ENCODE peak calls at places on chromosomes 7 and 10, in seven cellular contexts. B, A, C, O, V, Q and J are unnamed samples.

GRCh38 chr7:2629740-2630681 is 1.8 kb upstream of the TTYH3 start:
- DNase-seq in C (no peak), V (peak), A (peak), Q (peak), O (no peak), B (no peak), J (no peak)

GRCh38 chr7:158759245-158759614 is 54.6 kb upstream of the NCAPG2 start:
- DNase-seq in C (no peak), O (no peak), A (no peak), B (no peak), Q (no peak), V (no peak), J (no peak)

GRCh38 chr7:16915405-16915804 is 33.6 kb upstream of the AGR3 start:
- DNase-seq in O (no peak), V (peak), B (no peak), C (no peak), A (peak), Q (peak), J (peak)

GRCh38 chr7:11831727-11832495 is at the start of gene THSD7A:
- DNase-seq in B (peak), V (peak), A (peak), Q (peak), O (peak), C (peak), J (peak)

GRCh38 chr7:43954524-43955228 is 28.4 kb downstream of the UBE2D4 start:
- DNase-seq in B (no peak), Q (peak), O (peak), C (peak), V (peak), A (peak), J (peak)

GRCh38 chr7:1532456-1533254 is 2.2 kb downstream of the MAFK start:
- DNase-seq in A (peak), V (peak), C (no peak), O (no peak), B (no peak), Q (peak), J (no peak)

GRCh38 chr7:155984609-155985405 is 172.5 kb upstream of the SHH start:
- DNase-seq in B (no peak), A (no peak), V (no peak), Q (no peak), C (no peak), O (peak), J (no peak)

GRCh38 chr10:100668001-100668400 is 77.4 kb upstream of the PAX2 start:
- DNase-seq in Q (no peak), A (no peak), V (no peak), C (no peak), B (no peak), O (peak), J (no peak)

GRCh38 chr7:84677386-84677785 is 482.8 kb upstream of the SEMA3A start:
- DNase-seq in Q (peak), O (no peak), A (no peak), V (no peak), C (no peak), B (no peak), J (no peak)

GRCh38 chr10:118501171-118501570 is 94.3 kb downstream of the PRLHR start:
- DNase-seq in O (no peak), Q (no peak), V (no peak), C (no peak), A (no peak), B (no peak), J (no peak)

GRCh38 chr7:109950256-109950655 is 1140.7 kb upstream of the LRRN3 start:
- DNase-seq in Q (no peak), A (no peak), O (no peak), B (no peak), V (no peak), C (no peak), J (peak)

GRCh38 chr7:36180121-36180520 is 27.1 kb downstream of the EEPD1 start:
- DNase-seq in B (no peak), O (no peak), C (no peak), Q (no peak), A (no peak), V (no peak), J (no peak)

GRCh38 chr10:44397476-44398225 is 12.8 kb upstream of the CXCL12 start:
- DNase-seq in B (no peak), V (no peak), A (no peak), O (no peak), C (no peak), Q (no peak), J (no peak)

GRCh38 chr7:133815677-133816210 is 311.4 kb upstream of the LRGUK start:
- DNase-seq in Q (no peak), V (peak), A (peak), C (no peak), O (no peak), B (no peak), J (no peak)

GRCh38 chr7:158955146-158955870 is 99.0 kb downstream of the DYNC2I1 start:
- DNase-seq in V (peak), O (no peak), C (no peak), A (no peak), Q (no peak), B (no peak), J (no peak)

GRCh38 chr10:77609781-77610272 is 27.8 kb downstream of the KCNMA1 start:
- DNase-seq in V (peak), B (no peak), O (no peak), Q (no peak), C (no peak), A (peak), J (no peak)

GRCh38 chr7:29881724-29882123 is 75.4 kb downstream of the WIPF3 start:
- DNase-seq in B (peak), C (peak), Q (no peak), V (no peak), O (peak), A (no peak), J (peak)

DNA sequence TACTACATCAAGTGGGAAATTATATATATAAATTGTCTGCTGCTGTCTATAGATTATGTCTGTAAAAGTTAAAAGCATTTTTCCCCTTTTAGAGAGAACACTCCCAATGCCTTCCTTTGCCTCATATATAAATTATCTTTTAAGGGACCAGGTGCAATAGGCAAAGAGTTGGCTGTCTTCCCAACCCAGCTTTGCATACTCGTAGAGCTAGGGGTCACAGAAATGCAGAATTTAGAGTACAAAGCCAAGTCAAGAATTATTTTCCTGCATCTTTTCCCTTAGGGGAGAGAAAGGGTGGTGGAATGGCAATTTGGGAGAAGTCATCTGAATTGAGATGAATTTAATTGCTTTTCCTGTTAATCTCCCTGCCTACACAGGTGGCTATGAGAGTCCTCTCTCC is 80.1 kb upstream of the SKAP2 start:
- DNase-seq in Q (no peak), C (no peak), V (no peak), O (no peak), A (no peak), B (no peak), J (no peak)
- H4K8ac ChIP-seq in Q (no peak), C (no peak), V (no peak), O (no peak), A (no peak), B (no peak), J (no peak)

DNA sequence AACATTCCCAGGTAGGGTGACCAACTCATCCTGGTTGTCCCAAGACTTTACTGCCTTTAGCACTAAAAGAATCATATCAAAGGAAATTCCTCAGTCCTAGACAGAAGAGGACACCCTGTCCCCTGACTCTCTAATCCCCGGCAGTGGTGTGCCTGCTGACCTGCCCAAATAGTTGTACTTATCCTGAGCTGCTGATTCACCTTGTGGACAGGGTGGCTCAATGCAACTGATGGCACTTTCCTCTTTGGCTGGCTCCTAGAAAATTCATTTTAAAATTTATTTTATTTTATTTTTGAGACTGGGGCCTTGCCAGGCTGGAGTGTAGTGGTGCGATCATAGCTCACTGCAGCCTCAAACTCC is 111.7 kb downstream of the JCAD start:
- DNase-seq in A (no peak), O (no peak), V (no peak), B (no peak), C (no peak), Q (no peak), J (peak)
- H2AK5ac ChIP-seq in A (peak), O (no peak), V (peak), B (no peak), C (no peak), Q (no peak), J (no peak)

GRCh38 chr10:79238606-79239005 is 108.7 kb upstream of the PPIF start:
- DNase-seq in A (peak), V (no peak), Q (peak), C (no peak), O (no peak), B (no peak), J (no peak)

GRCh38 chr10:79239930-79240713 is 107.1 kb upstream of the PPIF start:
- DNase-seq in V (peak), C (no peak), A (no peak), B (peak), Q (peak), O (peak), J (peak)

GRCh38 chr10:79237801-79238520 is 109.3 kb upstream of the PPIF start:
- DNase-seq in C (no peak), Q (peak), A (no peak), O (no peak), V (no peak), B (no peak), J (peak)

GRCh38 chr10:79241629-79241989 is 105.7 kb upstream of the PPIF start:
- DNase-seq in A (no peak), O (no peak), C (no peak), B (no peak), Q (no peak), V (no peak), J (no peak)

GRCh38 chr10:79239275-79239779 is 107.9 kb upstream of the PPIF start:
- DNase-seq in A (peak), B (peak), V (peak), Q (peak), C (no peak), O (peak), J (peak)
- H4K8ac ChIP-seq in A (peak), B (no peak), V (peak), Q (peak), C (peak), O (no peak), J (no peak)

DNA sequence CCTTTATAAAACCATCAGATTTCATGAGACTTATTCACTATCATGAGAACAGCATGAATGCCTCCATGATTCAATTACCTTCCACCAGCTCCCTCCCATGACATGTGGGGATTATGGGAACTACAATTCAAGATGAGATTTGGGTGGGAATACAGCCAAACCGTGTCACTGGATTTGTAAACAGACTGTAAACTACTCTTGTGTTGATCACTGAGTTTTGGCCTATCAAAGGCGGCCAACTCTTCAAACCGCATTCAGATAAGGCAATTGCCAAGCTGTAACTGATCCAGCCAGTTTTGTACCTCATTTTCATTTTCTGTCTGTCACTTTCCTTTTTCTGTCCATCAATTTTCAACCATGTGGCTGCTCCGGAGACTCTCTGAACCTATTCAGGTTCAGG is 27.2 kb upstream of the PAPSS2 start:
- DNase-seq in O (no peak), B (no peak), Q (no peak), V (no peak), A (no peak), C (no peak), J (no peak)
- H2AK5ac ChIP-seq in O (no peak), B (no peak), Q (no peak), V (no peak), A (no peak), C (no peak), J (no peak)

DNA sequence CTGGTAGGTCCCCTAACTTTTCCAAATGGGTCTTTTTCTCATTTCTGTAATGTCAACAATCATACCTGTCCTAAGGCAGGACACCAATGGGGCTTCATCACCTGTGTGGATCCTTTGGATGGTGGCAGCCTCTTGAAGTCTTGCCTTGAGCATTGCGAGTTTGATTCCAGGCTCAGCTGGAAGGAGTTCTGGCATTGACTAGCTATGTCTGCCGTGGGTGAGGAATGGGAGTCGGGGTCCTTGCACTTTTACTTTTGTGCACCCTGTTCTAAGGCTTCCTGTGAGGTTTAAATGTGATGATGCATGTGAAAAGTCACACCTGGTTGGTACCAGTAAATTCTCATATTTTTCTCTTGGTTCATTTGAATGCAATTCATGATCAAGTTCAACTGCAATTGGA is 55.9 kb upstream of the CTBP2 start:
- DNase-seq in A (no peak), B (no peak), Q (no peak), C (no peak), V (no peak), O (no peak), J (no peak)
- H4K8ac ChIP-seq in A (no peak), B (no peak), Q (no peak), C (no peak), V (no peak), O (no peak), J (no peak)

DNA sequence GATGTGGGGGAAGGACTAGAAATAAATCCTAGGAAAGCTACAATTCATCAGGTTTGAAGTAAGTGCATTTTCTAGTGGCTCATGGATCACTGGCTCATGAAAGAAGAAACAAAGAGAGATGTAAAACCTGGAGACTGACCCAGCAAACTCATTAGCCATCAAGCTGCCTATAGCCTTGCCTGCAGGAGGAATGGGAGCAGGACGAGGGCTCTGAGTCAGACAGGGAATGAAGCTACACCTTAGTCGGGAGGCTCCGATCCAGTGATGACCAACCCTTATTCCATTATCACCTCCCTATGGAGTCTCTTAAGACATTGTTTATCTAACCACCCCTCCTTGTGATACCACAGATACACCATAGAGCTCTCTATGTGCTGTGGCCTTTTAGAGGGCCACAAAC is 112.5 kb upstream of the WDR11 start:
- DNase-seq in A (no peak), V (no peak), B (no peak), O (no peak), C (no peak), Q (no peak), J (peak)
- H2AK5ac ChIP-seq in A (no peak), V (no peak), B (no peak), O (no peak), C (no peak), Q (no peak), J (no peak)

DNA sequence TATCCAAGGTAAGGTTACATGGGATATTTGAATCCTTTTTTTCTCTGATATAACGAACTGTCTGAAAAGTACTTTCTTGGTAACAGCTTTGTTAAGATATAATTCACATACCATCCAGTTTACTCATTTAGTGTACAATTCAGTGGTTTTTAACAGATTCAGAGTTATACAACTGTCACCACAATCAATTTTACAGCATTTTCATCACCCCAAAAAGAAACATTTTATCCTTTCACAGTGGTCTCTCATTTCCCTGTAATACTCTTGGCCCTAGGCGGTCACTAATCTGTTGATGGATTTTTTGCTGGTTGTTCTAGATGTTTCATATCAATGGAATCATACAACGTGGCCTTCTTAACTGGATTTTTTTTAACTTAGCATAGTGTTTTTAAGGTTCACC is 91.6 kb downstream of the GLCCI1 start:
- DNase-seq in A (no peak), Q (no peak), O (no peak), B (no peak), C (no peak), V (no peak), J (no peak)
- H4K8ac ChIP-seq in A (no peak), Q (no peak), O (no peak), B (no peak), C (no peak), V (no peak), J (no peak)

GRCh38 chr7:47301078-47301477 is 280.8 kb downstream of the TNS3 start:
- DNase-seq in Q (peak), V (no peak), O (peak), A (no peak), B (no peak), C (no peak), J (peak)
- H2AK5ac ChIP-seq in Q (no peak), V (no peak), O (no peak), A (no peak), B (no peak), C (no peak), J (no peak)

GRCh38 chr10:112914288-112914952 is 35.6 kb upstream of the TCF7L2 start:
- DNase-seq in Q (no peak), O (no peak), A (no peak), B (no peak), C (no peak), V (no peak), J (no peak)
- H4K8ac ChIP-seq in Q (no peak), O (no peak), A (no peak), B (no peak), C (no peak), V (no peak), J (no peak)

GRCh38 chr7:47039899-47040298 is 542.0 kb downstream of the TNS3 start:
- DNase-seq in A (peak), Q (no peak), O (no peak), V (no peak), C (no peak), B (no peak), J (no peak)

GRCh38 chr7:47038621-47039020 is 543.3 kb downstream of the TNS3 start:
- DNase-seq in B (no peak), V (no peak), A (no peak), O (peak), Q (no peak), C (no peak), J (peak)

GRCh38 chr7:47039089-47039648 is 542.7 kb downstream of the TNS3 start:
- DNase-seq in V (no peak), C (peak), A (no peak), O (no peak), B (no peak), Q (no peak), J (peak)

GRCh38 chr7:47042669-47043068 is 539.2 kb downstream of the TNS3 start:
- DNase-seq in Q (no peak), V (no peak), A (no peak), B (no peak), C (no peak), O (no peak), J (no peak)

GRCh38 chr7:47040795-47041194 is 541.1 kb downstream of the TNS3 start:
- DNase-seq in O (no peak), B (no peak), C (no peak), Q (no peak), V (peak), A (no peak), J (no peak)
- H2AK5ac ChIP-seq in O (no peak), B (no peak), C (no peak), Q (no peak), V (no peak), A (no peak), J (no peak)